ENCODE peak calls at places on chromosome 13, in five cellular contexts. One of them, this sample, is unnamed.

GRCh38 chr13:107210216-107211010 is 642.5 kb upstream of the ARGLU1 start:
- DNase-seq in HS-5: no peak
- DNase-seq in activated CD4-positive, CD25-positive, alpha-beta regulatory T cell treated with anti-CD3 and anti-CD28 coated beads, Interleukin-2, amount 50 U/mL, for 72 hours: no peak
- DNase-seq in AG10803: peak
- DNase-seq in left ventricle myocardium superior: no peak
- DNase-seq in this sample: peak

GRCh38 chr13:107202371-107203023 is 634.6 kb upstream of the ARGLU1 start:
- DNase-seq in left ventricle myocardium superior: no peak
- DNase-seq in AG10803: peak
- DNase-seq in HS-5: no peak
- DNase-seq in activated CD4-positive, CD25-positive, alpha-beta regulatory T cell treated with anti-CD3 and anti-CD28 coated beads, Interleukin-2, amount 50 U/mL, for 72 hours: no peak
- DNase-seq in this sample: no peak

GRCh38 chr13:110575322-110576069 is 14.0 kb upstream of the RAB20 start:
- DNase-seq in activated CD4-positive, CD25-positive, alpha-beta regulatory T cell treated with anti-CD3 and anti-CD28 coated beads, Interleukin-2, amount 50 U/mL, for 72 hours: no peak
- DNase-seq in AG10803: peak
- DNase-seq in HS-5: no peak
- DNase-seq in left ventricle myocardium superior: peak
- DNase-seq in this sample: peak

GRCh38 chr13:73142091-73142490 is 83.3 kb downstream of the KLF5 start:
- DNase-seq in activated CD4-positive, CD25-positive, alpha-beta regulatory T cell treated with anti-CD3 and anti-CD28 coated beads, Interleukin-2, amount 50 U/mL, for 72 hours: no peak
- DNase-seq in HS-5: no peak
- DNase-seq in left ventricle myocardium superior: no peak
- DNase-seq in AG10803: no peak
- DNase-seq in this sample: peak

GRCh38 chr13:46575321-46575721 is 22.4 kb downstream of the LRCH1 start:
- DNase-seq in HS-5: no peak
- DNase-seq in activated CD4-positive, CD25-positive, alpha-beta regulatory T cell treated with anti-CD3 and anti-CD28 coated beads, Interleukin-2, amount 50 U/mL, for 72 hours: no peak
- DNase-seq in left ventricle myocardium superior: no peak
- DNase-seq in AG10803: peak
- DNase-seq in this sample: no peak

GRCh38 chr13:51223284-51224270 is 1.4 kb downstream of the FAM124A start:
- DNase-seq in left ventricle myocardium superior: no peak
- DNase-seq in HS-5: no peak
- DNase-seq in AG10803: no peak
- DNase-seq in activated CD4-positive, CD25-positive, alpha-beta regulatory T cell treated with anti-CD3 and anti-CD28 coated beads, Interleukin-2, amount 50 U/mL, for 72 hours: no peak
- DNase-seq in this sample: no peak

GRCh38 chr13:45215392-45216077 is 14.7 kb upstream of the KCTD4 start:
- DNase-seq in left ventricle myocardium superior: no peak
- DNase-seq in AG10803: peak
- DNase-seq in activated CD4-positive, CD25-positive, alpha-beta regulatory T cell treated with anti-CD3 and anti-CD28 coated beads, Interleukin-2, amount 50 U/mL, for 72 hours: no peak
- DNase-seq in HS-5: no peak
- DNase-seq in this sample: no peak

GRCh38 chr13:29886446-29886845 is 36.0 kb upstream of the UBL3 start:
- DNase-seq in AG10803: no peak
- DNase-seq in activated CD4-positive, CD25-positive, alpha-beta regulatory T cell treated with anti-CD3 and anti-CD28 coated beads, Interleukin-2, amount 50 U/mL, for 72 hours: peak
- DNase-seq in HS-5: no peak
- DNase-seq in left ventricle myocardium superior: no peak
- DNase-seq in this sample: no peak

GRCh38 chr13:86906458-86906857 is 764.7 kb upstream of the SLITRK5 start:
- DNase-seq in activated CD4-positive, CD25-positive, alpha-beta regulatory T cell treated with anti-CD3 and anti-CD28 coated beads, Interleukin-2, amount 50 U/mL, for 72 hours: no peak
- DNase-seq in HS-5: no peak
- DNase-seq in left ventricle myocardium superior: no peak
- DNase-seq in AG10803: no peak
- DNase-seq in this sample: no peak

GRCh38 chr13:93169980-93170379 is 56.6 kb upstream of the GPC6 start:
- DNase-seq in activated CD4-positive, CD25-positive, alpha-beta regulatory T cell treated with anti-CD3 and anti-CD28 coated beads, Interleukin-2, amount 50 U/mL, for 72 hours: no peak
- DNase-seq in HS-5: peak
- DNase-seq in left ventricle myocardium superior: no peak
- DNase-seq in AG10803: peak
- DNase-seq in this sample: peak

GRCh38 chr13:93915269-93915809 is 564.1 kb downstream of the DCT start:
- DNase-seq in HS-5: peak
- DNase-seq in activated CD4-positive, CD25-positive, alpha-beta regulatory T cell treated with anti-CD3 and anti-CD28 coated beads, Interleukin-2, amount 50 U/mL, for 72 hours: no peak
- DNase-seq in AG10803: peak
- DNase-seq in left ventricle myocardium superior: no peak
- DNase-seq in this sample: no peak

GRCh38 chr13:39536906-39537305 is 66.1 kb downstream of the LHFPL6 start:
- DNase-seq in left ventricle myocardium superior: no peak
- DNase-seq in activated CD4-positive, CD25-positive, alpha-beta regulatory T cell treated with anti-CD3 and anti-CD28 coated beads, Interleukin-2, amount 50 U/mL, for 72 hours: no peak
- DNase-seq in HS-5: no peak
- DNase-seq in AG10803: no peak
- DNase-seq in this sample: no peak

GRCh38 chr13:50226515-50227147 is 211.4 kb downstream of the KCNRG start:
- DNase-seq in activated CD4-positive, CD25-positive, alpha-beta regulatory T cell treated with anti-CD3 and anti-CD28 coated beads, Interleukin-2, amount 50 U/mL, for 72 hours: no peak
- DNase-seq in AG10803: no peak
- DNase-seq in left ventricle myocardium superior: no peak
- DNase-seq in HS-5: no peak
- DNase-seq in this sample: peak

GRCh38 chr13:80338781-80339577 is 1.9 kb downstream of the SPRY2 start:
- DNase-seq in HS-5: no peak
- DNase-seq in left ventricle myocardium superior: peak
- DNase-seq in AG10803: peak
- DNase-seq in activated CD4-positive, CD25-positive, alpha-beta regulatory T cell treated with anti-CD3 and anti-CD28 coated beads, Interleukin-2, amount 50 U/mL, for 72 hours: no peak
- DNase-seq in this sample: peak

GRCh38 chr13:50866817-50867640 is 23.5 kb upstream of the DLEU7 start:
- DNase-seq in left ventricle myocardium superior: no peak
- DNase-seq in activated CD4-positive, CD25-positive, alpha-beta regulatory T cell treated with anti-CD3 and anti-CD28 coated beads, Interleukin-2, amount 50 U/mL, for 72 hours: no peak
- DNase-seq in HS-5: no peak
- DNase-seq in AG10803: peak
- DNase-seq in this sample: no peak

This sample was measured in DMS53.